ENCODE peak calls at places on chromosomes 13 and 19, in four cellular contexts. L is WTC11, F is A549, W is K562. S is an unnamed sample.

GRCh38 chr19:49887037-49887652 is 9.5 kb downstream of the IL4I1 start:
- DNase-seq in F (no peak), L (no peak), W (no peak), S (no peak)

GRCh38 chr13:71864094-71864980 is 2.7 kb downstream of the DACH1 start:
- DNase-seq in L (peak), F (no peak), W (peak), S (no peak)

GRCh38 chr13:91621161-91621560 is 222.7 kb downstream of the GPC5 start:
- DNase-seq in F (no peak), L (no peak), W (no peak), S (no peak)

GRCh38 chr13:97567510-97568243 is 133.7 kb downstream of the RAP2A start:
- DNase-seq in L (no peak), W (no peak), F (peak), S (peak)

GRCh38 chr13:110681868-110682550 is 23.9 kb downstream of the CARS2 start:
- DNase-seq in F (no peak), W (no peak), L (no peak), S (no peak)

GRCh38 chr13:35987572-35988513 is 143.3 kb downstream of the DCLK1 start:
- DNase-seq in L (peak), F (no peak), W (no peak), S (no peak)

GRCh38 chr13:40665754-40666057 is 735 bp downstream of the FOXO1 start:
- DNase-seq in F (no peak), W (no peak), L (peak), S (no peak)

GRCh38 chr13:47117268-47117667 is 220.4 kb upstream of the HTR2A start:
- DNase-seq in L (no peak), W (peak), F (no peak), S (no peak)

GRCh38 chr13:93687261-93687660 is 460.7 kb downstream of the GPC6 start:
- DNase-seq in F (no peak), L (no peak), W (no peak), S (no peak)

GRCh38 chr13:41971848-41972247 is 10.9 kb upstream of the VWA8 start:
- DNase-seq in L (no peak), F (no peak), W (no peak), S (no peak)

GRCh38 chr19:51359294-51359693 is 6.9 kb downstream of the ETFB start:
- DNase-seq in F (peak), W (no peak), L (no peak), S (no peak)

GRCh38 chr13:113176822-113177221 is 18.4 kb downstream of the PROZ start:
- DNase-seq in W (no peak), F (no peak), L (no peak), S (no peak)

DNA sequence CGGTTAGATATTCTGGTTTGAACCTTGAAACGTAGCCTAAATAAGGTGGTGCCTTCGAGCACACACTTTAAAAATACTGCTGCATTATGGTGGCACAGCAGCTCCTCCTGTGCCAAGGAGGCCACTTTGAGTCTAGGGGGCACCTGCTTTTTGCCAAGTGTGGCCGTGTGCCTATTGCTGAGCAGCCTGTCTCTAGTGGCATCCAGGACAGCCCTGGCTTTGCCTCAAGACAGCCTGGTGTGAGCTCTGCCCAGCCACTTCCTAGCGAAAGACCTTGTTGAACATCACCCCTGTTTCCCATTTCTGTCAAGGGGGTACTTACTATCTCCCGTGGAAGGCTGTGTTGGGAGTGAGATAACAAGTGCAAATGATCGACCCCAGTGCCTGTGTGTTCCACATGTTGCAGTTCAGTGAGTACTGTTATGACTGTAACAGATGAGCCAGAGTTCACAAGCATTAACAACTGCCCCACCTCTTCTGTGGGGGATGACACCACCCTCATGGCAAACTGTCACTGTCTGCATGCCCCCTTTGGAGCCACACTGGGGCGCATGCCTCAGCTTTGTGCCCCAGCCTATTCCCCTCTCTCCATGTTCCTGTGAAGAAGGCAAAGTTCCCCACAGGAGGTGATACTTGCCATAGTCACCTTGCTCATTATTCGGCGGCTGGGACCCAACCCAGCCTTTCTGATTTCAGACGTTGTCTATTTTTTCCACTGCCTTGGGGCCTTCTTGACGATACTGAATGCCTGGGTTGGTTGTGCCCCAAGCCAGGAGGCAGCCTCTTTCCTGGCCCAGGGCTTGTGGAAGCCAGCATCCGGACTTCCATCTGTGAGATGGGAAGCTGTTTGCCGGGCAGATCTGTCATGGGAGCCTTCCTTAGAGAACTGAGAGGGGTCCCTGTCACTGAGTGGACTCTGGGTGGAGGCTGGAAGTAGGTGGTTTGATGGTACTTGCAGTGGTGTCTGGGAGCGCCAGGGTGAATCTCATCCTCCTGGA is 5.4 kb downstream of the GATAD2A start:
- DNase-seq in W (peak), F (no peak), L (no peak), S (no peak)
- TF ChIP-seq HMGXB4 in W (no peak), F (no peak), L (no peak), S (no peak)

DNA sequence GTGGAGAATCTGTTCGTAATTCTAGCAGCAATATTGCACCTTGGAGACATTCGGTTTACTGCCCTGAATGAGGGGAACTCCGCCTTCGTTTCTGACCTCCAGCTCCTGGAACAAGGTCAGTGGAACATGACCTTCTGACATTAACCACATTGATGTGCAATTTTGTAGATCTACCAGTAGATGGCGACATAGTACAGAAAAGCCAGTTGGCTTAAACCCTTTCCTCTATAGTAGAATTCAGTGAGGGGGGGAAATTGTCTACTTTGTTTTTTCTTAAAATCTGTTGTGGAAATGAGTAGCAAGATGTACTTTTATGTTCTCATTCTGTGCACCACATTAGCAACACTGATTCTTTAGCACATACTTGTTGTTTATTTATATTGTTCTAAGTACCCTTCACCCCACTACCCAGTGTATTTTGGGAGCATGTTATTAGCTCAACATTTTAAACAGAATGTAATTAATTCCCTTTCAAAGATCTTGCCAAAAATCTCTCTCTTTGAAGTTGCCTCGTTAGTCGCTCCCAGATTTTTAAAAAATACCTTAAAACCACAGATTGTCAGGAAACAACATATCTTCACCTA is 332.2 kb downstream of the MYO16 start:
- DNase-seq in W (peak), L (no peak), F (peak), S (peak)
- TF ChIP-seq HMGXB4 in W (no peak), L (no peak), F (no peak), S (no peak)

GRCh38 chr19:8361921-8362793 is 1.8 kb upstream of the ANGPTL4 start:
- DNase-seq in W (no peak), L (no peak), F (peak), S (peak)
- TF ChIP-seq HMGXB4 in W (no peak), L (no peak), F (no peak), S (no peak)

GRCh38 chr19:3544742-3545668 is 6.0 kb downstream of the TEKTIP1 start:
- DNase-seq in L (peak), F (peak), W (peak), S (peak)
- TF ChIP-seq HMGXB4 in L (no peak), F (no peak), W (no peak), S (peak)

GRCh38 chr19:35295792-35296462 is 4.0 kb downstream of the MAG start:
- DNase-seq in L (peak), W (peak), F (no peak), S (no peak)
- TF ChIP-seq HMGXB4 in L (no peak), W (no peak), F (no peak), S (no peak)